ENCODE peak calls at places on chromosomes 11 and 22, in six cellular contexts. S is GM06990, O is Peyer's patch, J is ovary, G is heart left ventricle, M is epithelial cell of esophagus. P is an unnamed sample.
A peak's percentile ranks its signal among the peaks of the same experiment; 100 is the strongest.

GRCh38 chr22:49040111-49040510 is 787.6 kb downstream of the BRD1 start:
- DNase-seq in G (no peak), S (no peak), O (no peak), J (no peak), M (no peak), P (no peak)

GRCh38 chr11:69913591-69914285 is 94.5 kb upstream of the FGF3 start:
- DNase-seq in O (peak; percentile 41), G (peak; percentile 14), M (no peak), S (no peak), J (no peak), P (no peak)

GRCh38 chr22:50678651-50679521 is 6.3 kb downstream of the SHANK3 start:
- DNase-seq in J (no peak), O (peak; percentile 42), S (no peak), M (no peak), G (no peak), P (no peak)

GRCh38 chr22:44369916-44370804 is 57.4 kb upstream of the SHISAL1 start:
- DNase-seq in O (peak; percentile 33), M (no peak), J (no peak), S (no peak), G (no peak), P (no peak)

GRCh38 chr22:47225080-47225930 is 462.9 kb downstream of the TBC1D22A start:
- DNase-seq in M (no peak), G (no peak), J (no peak), S (no peak), O (no peak), P (no peak)

GRCh38 chr11:94002226-94002625 is 18.9 kb upstream of the HEPHL1 start:
- DNase-seq in S (no peak), O (no peak), J (no peak), G (no peak), M (peak; percentile 89), P (no peak)

GRCh38 chr11:96186806-96187205 is 156.2 kb downstream of the MAML2 start:
- DNase-seq in G (no peak), O (no peak), M (peak; percentile 41), S (no peak), J (no peak), P (no peak)

GRCh38 chr11:111236355-111236754 is 9.2 kb upstream of the POU2AF2 start:
- DNase-seq in G (no peak), J (no peak), S (no peak), M (no peak), O (no peak), P (no peak)

GRCh38 chr22:47165998-47166397 is 403.5 kb downstream of the TBC1D22A start:
- DNase-seq in M (no peak), J (peak; percentile 4), S (no peak), G (peak; percentile 8), O (peak; percentile 20), P (no peak)

GRCh38 chr11:19903620-19904069 is 191.0 kb downstream of the NAV2 start:
- DNase-seq in G (peak; percentile 70), M (peak; percentile 81), O (peak; percentile 67), J (peak; percentile 80), S (no peak), P (peak; percentile 47)

GRCh38 chr11:19756675-19757475 is 44.2 kb downstream of the NAV2 start:
- DNase-seq in M (no peak), O (no peak), G (no peak), J (peak; percentile 45), S (no peak), P (no peak)

GRCh38 chr11:62569611-62570010 is 4.1 kb downstream of the EEF1G start:
- DNase-seq in S (no peak), J (no peak), M (no peak), G (no peak), O (no peak), P (no peak)

GRCh38 chr11:62980133-62980760 is 4.5 kb downstream of the SLC22A6 start:
- DNase-seq in S (no peak), O (no peak), G (no peak), J (no peak), M (peak; percentile 27), P (peak; percentile 15)

GRCh38 chr11:35242843-35243242 is 103.9 kb downstream of the CD44 start:
- DNase-seq in G (no peak), S (no peak), O (no peak), J (no peak), M (no peak), P (peak; percentile 39)

GRCh38 chr11:118625036-118625690 is 17.7 kb downstream of the PHLDB1 start:
- DNase-seq in G (no peak), S (no peak), M (no peak), O (peak; percentile 43), J (no peak), P (no peak)

GRCh38 chr11:123616505-123617198 is 37.8 kb downstream of the SCN3B start:
- DNase-seq in S (no peak), G (peak; percentile 72), J (peak; percentile 74), O (no peak), M (peak; percentile 93), P (no peak)

GRCh38 chr11:12110714-12111481 is 508 bp downstream of the MICAL2 start:
- DNase-seq in O (no peak), S (peak; percentile 9), J (no peak), G (peak; percentile 53), M (no peak), P (no peak)

DNA sequence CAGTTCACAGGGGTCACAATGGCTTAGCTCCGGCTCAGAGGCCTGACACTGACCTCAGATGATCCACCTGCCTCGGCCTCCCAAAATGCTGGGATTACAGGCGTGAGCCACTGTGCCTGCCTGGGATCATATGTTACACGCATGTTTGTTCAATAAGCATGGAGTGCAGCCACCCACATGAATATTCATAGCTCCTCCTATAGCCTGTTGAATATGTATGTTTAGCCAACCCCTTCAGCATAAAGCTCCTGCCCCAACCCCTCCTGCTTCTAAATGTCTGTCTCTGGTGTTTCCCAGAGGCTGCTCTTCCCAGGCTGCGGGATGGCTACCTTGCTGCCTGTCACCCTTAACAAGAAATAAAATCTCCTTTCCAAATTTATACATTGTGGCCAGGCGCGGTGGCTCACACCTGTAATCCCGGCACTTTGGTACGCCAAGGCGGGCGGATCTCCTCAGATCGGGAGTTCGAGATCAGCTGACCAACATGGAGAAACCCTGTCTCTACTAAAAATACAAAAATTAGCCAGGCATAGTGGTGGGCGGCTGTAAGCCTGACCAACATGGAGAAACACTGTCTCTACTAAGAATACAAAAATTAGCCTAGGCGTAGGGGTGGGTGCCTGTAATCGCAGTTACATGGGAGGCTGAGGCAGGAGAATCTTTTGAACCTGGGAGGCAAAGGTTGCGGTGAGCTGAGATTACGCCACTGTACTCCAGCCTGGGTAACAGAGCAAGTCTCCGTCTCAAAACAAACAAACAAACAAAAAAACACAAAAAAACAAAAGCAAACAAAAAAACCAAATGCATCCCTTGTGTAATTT is 1.1 kb upstream of the APOBEC3F start:
- DNase-seq in S (no peak), M (no peak), O (no peak), G (no peak), J (no peak), P (no peak)
- H3K4me3 ChIP-seq in S (peak overlapping the region; percentile 85), M (no peak overlapping the region), O (no peak overlapping the region), G (no peak overlapping the region), J (peak overlapping the region; percentile 54), P (no peak overlapping the region)

GRCh38 chr11:47412152-47412746 is 3.9 kb downstream of the SLC39A13 start:
- DNase-seq in J (peak; percentile 41), M (peak; percentile 36), G (no peak), S (no peak), O (peak; percentile 73), P (no peak)

GRCh38 chr11:47414685-47415070 is 6.3 kb downstream of the SLC39A13 start:
- DNase-seq in J (no peak), G (no peak), M (no peak), O (no peak), S (no peak), P (no peak)

GRCh38 chr11:47415091-47415854 is 6.9 kb downstream of the SLC39A13 start:
- DNase-seq in S (no peak), G (no peak), M (no peak), J (peak; percentile 36), O (no peak), P (no peak)

GRCh38 chr11:47413351-47413750 is 5.0 kb downstream of the SLC39A13 start:
- DNase-seq in M (no peak), O (no peak), G (no peak), J (no peak), S (no peak), P (no peak)

DNA sequence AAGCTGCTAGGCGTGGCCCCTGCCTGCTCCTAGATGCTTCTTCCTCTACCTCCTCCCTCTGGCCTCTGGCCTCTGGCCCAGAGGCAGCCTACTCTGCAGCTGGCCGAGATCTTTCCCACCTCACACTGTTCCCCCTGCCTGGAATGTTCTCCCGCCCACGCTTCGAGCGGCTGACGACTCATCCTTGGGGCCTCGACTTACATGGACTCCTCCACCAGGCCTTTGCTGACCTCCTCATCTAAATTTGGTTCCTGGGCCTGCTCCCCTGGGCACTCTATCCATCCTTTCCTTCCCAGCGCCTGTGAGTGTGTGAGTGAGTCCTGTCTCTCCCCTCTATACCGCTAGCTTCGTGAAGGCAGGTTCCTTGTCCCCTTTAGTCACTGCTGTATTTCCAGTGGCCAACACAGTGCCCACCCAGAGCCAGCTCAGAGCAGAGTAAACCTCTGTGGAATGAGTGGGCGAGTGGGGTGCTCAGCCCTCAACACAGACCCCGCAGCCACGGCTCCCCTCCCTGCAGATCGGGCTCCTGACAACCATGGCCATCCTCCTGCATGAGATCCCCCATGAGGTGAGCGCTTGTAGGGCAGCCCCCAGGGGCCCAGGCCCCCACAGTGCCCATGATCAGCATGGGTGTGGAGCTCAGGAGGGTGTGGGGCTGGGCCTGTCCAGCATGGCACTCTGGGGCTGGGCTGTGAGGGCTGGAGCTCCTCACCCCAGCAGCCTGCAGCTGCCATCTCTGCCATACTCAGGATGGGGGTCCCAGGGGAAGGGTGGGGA is 5.7 kb downstream of the SLC39A13 start:
- DNase-seq in O (no peak), J (peak; percentile 54), G (peak; percentile 66), M (no peak), S (no peak), P (no peak)
- H3K4me3 ChIP-seq in O (no peak overlapping the region), J (no peak overlapping the region), G (no peak overlapping the region), M (no peak overlapping the region), S (no peak overlapping the region), P (no peak overlapping the region)

DNA sequence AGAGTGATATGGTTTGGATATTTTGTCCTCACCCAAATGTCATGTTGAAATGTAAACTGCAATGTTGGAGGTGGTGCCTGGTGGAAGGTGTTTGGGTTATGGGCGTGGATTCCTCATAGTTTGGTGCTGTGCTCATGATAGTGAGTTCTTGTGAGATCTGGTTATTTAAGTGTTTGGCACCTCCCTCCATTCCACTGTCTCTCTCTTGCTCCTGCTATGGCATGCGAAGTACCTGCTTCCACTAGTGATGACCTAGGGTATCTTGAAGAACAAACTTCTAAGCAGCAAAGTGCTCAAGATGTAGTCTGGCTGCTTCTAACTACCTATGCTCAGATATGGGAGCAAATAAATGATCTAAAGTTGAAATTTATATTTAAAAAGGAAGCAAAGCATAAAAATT is 55.9 kb upstream of the TSPAN18 start:
- DNase-seq in O (no peak), J (no peak), S (no peak), G (no peak), M (no peak), P (no peak)
- H3K4me3 ChIP-seq in O (no peak overlapping the region), J (no peak overlapping the region), S (no peak overlapping the region), G (no peak overlapping the region), M (no peak overlapping the region), P (no peak overlapping the region)

GRCh38 chr22:24517446-24517845 is 22.3 kb downstream of the UPB1 start:
- DNase-seq in O (no peak), M (no peak), J (no peak), G (no peak), S (no peak), P (no peak)

GRCh38 chr22:24515025-24515338 is 19.9 kb downstream of the UPB1 start:
- DNase-seq in G (no peak), O (no peak), S (no peak), M (no peak), J (no peak), P (no peak)

GRCh38 chr22:24518228-24518627 is 23.1 kb downstream of the UPB1 start:
- DNase-seq in O (no peak), S (no peak), M (no peak), J (no peak), G (no peak), P (no peak)

GRCh38 chr22:24514241-24515024 is 19.3 kb downstream of the UPB1 start:
- DNase-seq in J (no peak), G (no peak), S (no peak), O (peak; percentile 62), M (no peak), P (no peak)

GRCh38 chr22:24516301-24516737 is 21.2 kb downstream of the UPB1 start:
- DNase-seq in S (peak; percentile 57), J (no peak), O (no peak), M (peak; percentile 73), G (no peak), P (no peak)
- H3K4me3 ChIP-seq in S (no peak overlapping the region), J (no peak overlapping the region), O (no peak overlapping the region), M (no peak overlapping the region), G (no peak overlapping the region), P (no peak overlapping the region)